ENCODE peak calls at places on chromosome 4, in ten cellular contexts. One of them, this sample, is unnamed. For H3K36me3, the result is how much of the 10 kb centered on the place peaks cover.

GRCh38 chr4:125316781-125317525 is 2.2 kb downstream of the FAT4 start:
- DNase-seq in Peyer's patch: peak
- DNase-seq in brain microvascular endothelial cell: peak
- DNase-seq in GM06990: no peak
- DNase-seq in tibial artery: peak
- DNase-seq in colonic mucosa: peak
- DNase-seq in psoas muscle: peak
- DNase-seq in cardiac muscle cell: peak
- DNase-seq in fibroblast of lung: peak
- DNase-seq in HepG2: no peak
- DNase-seq in this sample: peak

GRCh38 chr4:164977243-164978164 is at the start of gene TRIM61:
- DNase-seq in Peyer's patch: no peak
- DNase-seq in brain microvascular endothelial cell: peak
- DNase-seq in GM06990: peak
- DNase-seq in tibial artery: peak
- DNase-seq in colonic mucosa: peak
- DNase-seq in psoas muscle: peak
- DNase-seq in cardiac muscle cell: peak
- DNase-seq in fibroblast of lung: peak
- DNase-seq in HepG2: no peak
- DNase-seq in this sample: no peak

GRCh38 chr4:7798215-7798995 is 141.3 kb downstream of the AFAP1 start:
- DNase-seq in Peyer's patch: no peak
- DNase-seq in brain microvascular endothelial cell: peak
- DNase-seq in GM06990: no peak
- DNase-seq in tibial artery: peak
- DNase-seq in colonic mucosa: no peak
- DNase-seq in psoas muscle: no peak
- DNase-seq in cardiac muscle cell: no peak
- DNase-seq in fibroblast of lung: peak
- DNase-seq in HepG2: no peak
- DNase-seq in this sample: no peak

GRCh38 chr4:181224826-181225225 is 1018.4 kb upstream of the TENM3 start:
- DNase-seq in Peyer's patch: no peak
- DNase-seq in brain microvascular endothelial cell: no peak
- DNase-seq in GM06990: no peak
- DNase-seq in tibial artery: no peak
- DNase-seq in colonic mucosa: no peak
- DNase-seq in psoas muscle: no peak
- DNase-seq in cardiac muscle cell: no peak
- DNase-seq in fibroblast of lung: no peak
- DNase-seq in HepG2: no peak
- DNase-seq in this sample: no peak

GRCh38 chr4:176052744-176053143 is 12.9 kb upstream of the WDR17 start:
- DNase-seq in Peyer's patch: no peak
- DNase-seq in brain microvascular endothelial cell: no peak
- DNase-seq in GM06990: peak
- DNase-seq in tibial artery: no peak
- DNase-seq in colonic mucosa: no peak
- DNase-seq in psoas muscle: no peak
- DNase-seq in cardiac muscle cell: no peak
- DNase-seq in fibroblast of lung: no peak
- DNase-seq in HepG2: no peak
- DNase-seq in this sample: no peak

GRCh38 chr4:54433686-54434085 is 204.6 kb downstream of the PDGFRA start:
- DNase-seq in Peyer's patch: no peak
- DNase-seq in brain microvascular endothelial cell: peak
- DNase-seq in GM06990: no peak
- DNase-seq in tibial artery: no peak
- DNase-seq in colonic mucosa: no peak
- DNase-seq in psoas muscle: no peak
- DNase-seq in cardiac muscle cell: peak
- DNase-seq in fibroblast of lung: peak
- DNase-seq in HepG2: no peak
- DNase-seq in this sample: no peak

GRCh38 chr4:169397762-169398161 is 127.0 kb upstream of the SH3RF1 start:
- DNase-seq in Peyer's patch: no peak
- DNase-seq in brain microvascular endothelial cell: peak
- DNase-seq in GM06990: no peak
- DNase-seq in tibial artery: no peak
- DNase-seq in colonic mucosa: no peak
- DNase-seq in psoas muscle: no peak
- DNase-seq in cardiac muscle cell: peak
- DNase-seq in fibroblast of lung: peak
- DNase-seq in HepG2: no peak
- DNase-seq in this sample: no peak

GRCh38 chr4:6343950-6344408 is 74.3 kb downstream of the WFS1 start:
- DNase-seq in Peyer's patch: no peak
- DNase-seq in brain microvascular endothelial cell: peak
- DNase-seq in GM06990: no peak
- DNase-seq in tibial artery: no peak
- DNase-seq in colonic mucosa: no peak
- DNase-seq in psoas muscle: no peak
- DNase-seq in cardiac muscle cell: no peak
- DNase-seq in fibroblast of lung: peak
- DNase-seq in HepG2: peak
- DNase-seq in this sample: no peak

GRCh38 chr4:118281611-118282442 is 71.0 kb downstream of the PRSS12 start:
- DNase-seq in Peyer's patch: peak
- DNase-seq in brain microvascular endothelial cell: peak
- DNase-seq in GM06990: no peak
- DNase-seq in tibial artery: no peak
- DNase-seq in colonic mucosa: no peak
- DNase-seq in psoas muscle: peak
- DNase-seq in cardiac muscle cell: peak
- DNase-seq in fibroblast of lung: peak
- DNase-seq in HepG2: peak
- DNase-seq in this sample: no peak

GRCh38 chr4:75995727-75996126 is 5.0 kb upstream of the SDAD1 start:
- DNase-seq in Peyer's patch: no peak
- DNase-seq in brain microvascular endothelial cell: peak
- DNase-seq in GM06990: no peak
- DNase-seq in tibial artery: no peak
- DNase-seq in colonic mucosa: no peak
- DNase-seq in psoas muscle: no peak
- DNase-seq in cardiac muscle cell: peak
- DNase-seq in fibroblast of lung: peak
- DNase-seq in HepG2: peak
- DNase-seq in this sample: no peak
- TF ChIP-seq CTCF in Peyer's patch: peak
- TF ChIP-seq CTCF in brain microvascular endothelial cell: peak
- TF ChIP-seq CTCF in GM06990: peak
- TF ChIP-seq CTCF in tibial artery: peak
- TF ChIP-seq CTCF in colonic mucosa: peak
- TF ChIP-seq CTCF in psoas muscle: peak
- TF ChIP-seq CTCF in cardiac muscle cell: peak
- TF ChIP-seq CTCF in fibroblast of lung: peak
- TF ChIP-seq CTCF in HepG2: peak
- TF ChIP-seq CTCF in this sample: peak

DNA sequence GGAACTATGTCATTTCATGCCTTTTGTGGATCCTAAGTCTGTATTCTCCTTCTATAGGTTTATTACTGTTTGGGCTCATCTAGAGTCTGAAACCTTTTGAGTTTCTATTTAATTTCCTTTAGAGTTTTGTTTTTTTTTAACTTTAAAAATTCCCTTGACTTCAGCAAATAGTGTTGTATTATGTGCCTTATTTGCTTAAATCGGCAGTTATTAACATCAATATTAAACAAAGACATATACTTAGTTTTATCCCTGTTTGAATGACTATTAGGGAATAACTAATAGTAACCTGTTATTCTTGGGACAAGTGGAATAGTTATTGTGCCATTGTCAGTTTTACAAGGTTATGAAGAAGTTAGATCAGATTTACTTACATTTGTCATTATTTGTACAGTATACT is 112.8 kb upstream of the NUDT6 start:
- DNase-seq in Peyer's patch: no peak
- DNase-seq in brain microvascular endothelial cell: no peak
- DNase-seq in GM06990: no peak
- DNase-seq in tibial artery: no peak
- DNase-seq in colonic mucosa: no peak
- DNase-seq in psoas muscle: no peak
- DNase-seq in cardiac muscle cell: no peak
- DNase-seq in fibroblast of lung: no peak
- DNase-seq in HepG2: no peak
- DNase-seq in this sample: no peak
- H3K4me3 ChIP-seq in Peyer's patch: no peak
- H3K4me3 ChIP-seq in brain microvascular endothelial cell: no peak
- H3K4me3 ChIP-seq in GM06990: no peak
- H3K4me3 ChIP-seq in tibial artery: no peak
- H3K4me3 ChIP-seq in colonic mucosa: no peak
- H3K4me3 ChIP-seq in psoas muscle: no peak
- H3K4me3 ChIP-seq in cardiac muscle cell: no peak
- H3K4me3 ChIP-seq in fibroblast of lung: no peak
- H3K4me3 ChIP-seq in HepG2: no peak
- H3K4me3 ChIP-seq in this sample: no peak

GRCh38 chr4:41256131-41256739 is 493 bp upstream of the UCHL1 start:
- DNase-seq in Peyer's patch: no peak
- DNase-seq in brain microvascular endothelial cell: peak
- DNase-seq in GM06990: no peak
- DNase-seq in tibial artery: no peak
- DNase-seq in colonic mucosa: no peak
- DNase-seq in psoas muscle: no peak
- DNase-seq in cardiac muscle cell: peak
- DNase-seq in fibroblast of lung: peak
- DNase-seq in HepG2: no peak
- DNase-seq in this sample: no peak

GRCh38 chr4:41257257-41257900 is 651 bp downstream of the UCHL1 start:
- DNase-seq in Peyer's patch: peak
- DNase-seq in brain microvascular endothelial cell: peak
- DNase-seq in GM06990: peak
- DNase-seq in tibial artery: peak
- DNase-seq in colonic mucosa: peak
- DNase-seq in psoas muscle: peak
- DNase-seq in cardiac muscle cell: peak
- DNase-seq in fibroblast of lung: peak
- DNase-seq in HepG2: no peak
- DNase-seq in this sample: peak

GRCh38 chr4:41256740-41257256 is at the start of gene UCHL1:
- DNase-seq in Peyer's patch: no peak
- DNase-seq in brain microvascular endothelial cell: peak
- DNase-seq in GM06990: peak
- DNase-seq in tibial artery: peak
- DNase-seq in colonic mucosa: no peak
- DNase-seq in psoas muscle: peak
- DNase-seq in cardiac muscle cell: peak
- DNase-seq in fibroblast of lung: peak
- DNase-seq in HepG2: no peak
- DNase-seq in this sample: peak

GRCh38 chr4:41258783-41259182 is 2.1 kb downstream of the UCHL1 start:
- DNase-seq in Peyer's patch: no peak
- DNase-seq in brain microvascular endothelial cell: peak
- DNase-seq in GM06990: no peak
- DNase-seq in tibial artery: no peak
- DNase-seq in colonic mucosa: no peak
- DNase-seq in psoas muscle: no peak
- DNase-seq in cardiac muscle cell: peak
- DNase-seq in fibroblast of lung: peak
- DNase-seq in HepG2: peak
- DNase-seq in this sample: no peak

DNA sequence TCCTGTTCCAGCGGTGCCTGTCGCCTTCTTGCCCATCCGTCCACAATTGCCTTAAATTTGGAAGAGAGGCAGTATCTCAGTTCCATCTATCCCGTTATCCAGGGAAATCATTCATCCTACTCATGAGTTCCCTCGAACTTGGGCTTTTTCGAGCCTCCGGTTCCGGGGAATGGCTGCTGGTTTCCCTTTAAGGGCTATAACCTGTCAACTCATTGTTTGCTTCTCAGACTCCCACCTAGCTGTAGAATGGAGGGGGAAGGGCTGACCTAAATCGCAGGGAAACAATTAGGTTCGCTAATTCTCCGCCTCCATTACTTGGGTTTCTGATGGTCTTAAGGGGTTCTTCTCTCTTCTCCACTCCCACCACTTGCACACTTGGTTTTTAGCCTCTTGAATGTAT is 1.2 kb downstream of the UCHL1 start:
- DNase-seq in Peyer's patch: no peak
- DNase-seq in brain microvascular endothelial cell: no peak
- DNase-seq in GM06990: no peak
- DNase-seq in tibial artery: no peak
- DNase-seq in colonic mucosa: no peak
- DNase-seq in psoas muscle: no peak
- DNase-seq in cardiac muscle cell: no peak
- DNase-seq in fibroblast of lung: peak
- DNase-seq in HepG2: no peak
- DNase-seq in this sample: no peak
- H3K36me3 ChIP-seq in Peyer's patch: under half
- H3K36me3 ChIP-seq in brain microvascular endothelial cell: under half
- H3K36me3 ChIP-seq in GM06990: under half
- H3K36me3 ChIP-seq in tibial artery: under half
- H3K36me3 ChIP-seq in colonic mucosa: under half
- H3K36me3 ChIP-seq in psoas muscle: under half
- H3K36me3 ChIP-seq in cardiac muscle cell: under half
- H3K36me3 ChIP-seq in fibroblast of lung: under half
- H3K36me3 ChIP-seq in HepG2: under half
- H3K36me3 ChIP-seq in this sample: under half

DNA sequence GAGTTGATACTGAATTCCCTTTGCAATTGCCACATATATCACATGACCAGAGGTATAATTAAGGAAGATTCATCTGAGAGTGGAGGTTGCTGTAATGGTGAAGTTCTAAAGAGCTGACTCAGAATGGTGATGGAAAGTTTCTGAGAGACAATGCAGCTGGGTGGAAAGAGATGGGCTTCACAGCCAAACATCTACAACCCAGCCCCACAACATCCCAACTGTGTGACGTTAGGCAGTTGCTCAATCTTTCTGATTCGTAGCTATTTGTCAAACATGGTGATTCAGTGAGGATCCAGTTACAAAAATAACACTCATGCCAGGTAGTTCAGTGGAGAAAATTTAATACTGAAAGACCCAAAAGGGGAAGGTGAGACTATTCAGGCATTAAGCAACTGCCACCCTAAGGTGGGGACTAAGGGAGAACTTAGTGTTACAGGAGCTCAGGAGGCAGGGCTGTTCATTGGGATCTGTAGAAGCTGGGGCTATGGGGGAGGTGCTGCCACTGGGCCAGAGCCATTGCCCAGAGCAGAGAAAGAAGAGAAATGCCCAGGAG is 6.9 kb upstream of the AFF1 start:
- DNase-seq in Peyer's patch: no peak
- DNase-seq in brain microvascular endothelial cell: peak
- DNase-seq in GM06990: no peak
- DNase-seq in tibial artery: no peak
- DNase-seq in colonic mucosa: no peak
- DNase-seq in psoas muscle: peak
- DNase-seq in cardiac muscle cell: peak
- DNase-seq in fibroblast of lung: peak
- DNase-seq in HepG2: peak
- DNase-seq in this sample: peak
- TF ChIP-seq CTCF in Peyer's patch: no peak
- TF ChIP-seq CTCF in brain microvascular endothelial cell: no peak
- TF ChIP-seq CTCF in GM06990: no peak
- TF ChIP-seq CTCF in tibial artery: no peak
- TF ChIP-seq CTCF in colonic mucosa: no peak
- TF ChIP-seq CTCF in psoas muscle: no peak
- TF ChIP-seq CTCF in cardiac muscle cell: no peak
- TF ChIP-seq CTCF in fibroblast of lung: no peak
- TF ChIP-seq CTCF in HepG2: no peak
- TF ChIP-seq CTCF in this sample: no peak

GRCh38 chr4:127857641-127858040 is 23.1 kb upstream of the PLK4 start:
- DNase-seq in Peyer's patch: no peak
- DNase-seq in brain microvascular endothelial cell: no peak
- DNase-seq in GM06990: no peak
- DNase-seq in tibial artery: no peak
- DNase-seq in colonic mucosa: no peak
- DNase-seq in psoas muscle: no peak
- DNase-seq in cardiac muscle cell: no peak
- DNase-seq in fibroblast of lung: no peak
- DNase-seq in HepG2: no peak
- DNase-seq in this sample: no peak
- H3K4me3 ChIP-seq in Peyer's patch: no peak
- H3K4me3 ChIP-seq in brain microvascular endothelial cell: no peak
- H3K4me3 ChIP-seq in GM06990: no peak
- H3K4me3 ChIP-seq in tibial artery: no peak
- H3K4me3 ChIP-seq in colonic mucosa: no peak
- H3K4me3 ChIP-seq in psoas muscle: no peak
- H3K4me3 ChIP-seq in cardiac muscle cell: no peak
- H3K4me3 ChIP-seq in fibroblast of lung: no peak
- H3K4me3 ChIP-seq in HepG2: no peak
- H3K4me3 ChIP-seq in this sample: no peak

This sample was measured in sigmoid colon.